ENCODE peak calls at places on chromosomes 11 and 22, in eight cellular contexts. Q, C, B, R, F, D, L and W are unnamed samples.

GRCh38 chr22:50320671-50321325 is 6.0 kb downstream of the DENND6B start:
- DNase-seq in Q (no peak), C (no peak), B (no peak), R (no peak), F (no peak), D (no peak), L (no peak), W (peak; percentile 42)

GRCh38 chr22:35299217-35299716 is 427 bp upstream of the TOM1 start:
- DNase-seq in Q (no peak), C (no peak), B (no peak), R (no peak), F (no peak), D (no peak), L (no peak), W (no peak)

GRCh38 chr11:18706330-18707243 is 8.0 kb downstream of the TMEM86A start:
- DNase-seq in Q (no peak), C (no peak), B (peak; percentile 79), R (no peak), F (no peak), D (peak; percentile 61), L (no peak), W (peak; percentile 78)

GRCh38 chr11:40241524-40242037 is 1217.9 kb downstream of the LRRC4C start:
- DNase-seq in Q (no peak), C (no peak), B (no peak), R (no peak), F (no peak), D (no peak), L (peak; percentile 82), W (no peak)

GRCh38 chr22:23175817-23176644 is 4.3 kb upstream of the BCR start:
- DNase-seq in Q (no peak), C (no peak), B (no peak), R (no peak), F (no peak), D (no peak), L (no peak), W (no peak)

GRCh38 chr22:39292561-39293074 is 26.8 kb downstream of the RPL3 start:
- DNase-seq in Q (peak; percentile 77), C (peak; percentile 87), B (peak; percentile 86), R (peak; percentile 81), F (peak; percentile 97), D (peak; percentile 92), L (peak; percentile 91), W (peak; percentile 78)

GRCh38 chr22:22465782-22466181 is 42.8 kb downstream of the ZNF280B start:
- DNase-seq in Q (no peak), C (no peak), B (no peak), R (no peak), F (no peak), D (no peak), L (no peak), W (no peak)

GRCh38 chr11:65211293-65212105 is 29.8 kb downstream of the CAPN1 start:
- DNase-seq in Q (no peak), C (no peak), B (no peak), R (no peak), F (no peak), D (no peak), L (no peak), W (no peak)

GRCh38 chr11:101446238-101446637 is 137.6 kb downstream of the TRPC6 start:
- DNase-seq in Q (no peak), C (peak; percentile 94), B (no peak), R (no peak), F (no peak), D (no peak), L (no peak), W (no peak)

GRCh38 chr22:29308791-29309262 is 2.4 kb downstream of the GAS2L1 start:
- DNase-seq in Q (no peak), C (peak; percentile 76), B (no peak), R (no peak), F (no peak), D (no peak), L (peak; percentile 45), W (no peak)

GRCh38 chr22:27903805-27904473 is 15.1 kb downstream of the PITPNB start:
- DNase-seq in Q (no peak), C (no peak), B (no peak), R (no peak), F (no peak), D (no peak), L (peak; percentile 42), W (no peak)

GRCh38 chr22:44386386-44387035 is 73.8 kb upstream of the SHISAL1 start:
- DNase-seq in Q (no peak), C (no peak), B (no peak), R (no peak), F (no peak), D (no peak), L (no peak), W (peak; percentile 22)

GRCh38 chr11:106228996-106229395 is 151.5 kb downstream of the AASDHPPT start:
- DNase-seq in Q (no peak), C (no peak), B (no peak), R (no peak), F (no peak), D (no peak), L (peak; percentile 17), W (no peak)

GRCh38 chr11:111093061-111093460 is 152.5 kb upstream of the POU2AF2 start:
- DNase-seq in Q (no peak), C (no peak), B (no peak), R (no peak), F (no peak), D (no peak), L (no peak), W (no peak)

DNA sequence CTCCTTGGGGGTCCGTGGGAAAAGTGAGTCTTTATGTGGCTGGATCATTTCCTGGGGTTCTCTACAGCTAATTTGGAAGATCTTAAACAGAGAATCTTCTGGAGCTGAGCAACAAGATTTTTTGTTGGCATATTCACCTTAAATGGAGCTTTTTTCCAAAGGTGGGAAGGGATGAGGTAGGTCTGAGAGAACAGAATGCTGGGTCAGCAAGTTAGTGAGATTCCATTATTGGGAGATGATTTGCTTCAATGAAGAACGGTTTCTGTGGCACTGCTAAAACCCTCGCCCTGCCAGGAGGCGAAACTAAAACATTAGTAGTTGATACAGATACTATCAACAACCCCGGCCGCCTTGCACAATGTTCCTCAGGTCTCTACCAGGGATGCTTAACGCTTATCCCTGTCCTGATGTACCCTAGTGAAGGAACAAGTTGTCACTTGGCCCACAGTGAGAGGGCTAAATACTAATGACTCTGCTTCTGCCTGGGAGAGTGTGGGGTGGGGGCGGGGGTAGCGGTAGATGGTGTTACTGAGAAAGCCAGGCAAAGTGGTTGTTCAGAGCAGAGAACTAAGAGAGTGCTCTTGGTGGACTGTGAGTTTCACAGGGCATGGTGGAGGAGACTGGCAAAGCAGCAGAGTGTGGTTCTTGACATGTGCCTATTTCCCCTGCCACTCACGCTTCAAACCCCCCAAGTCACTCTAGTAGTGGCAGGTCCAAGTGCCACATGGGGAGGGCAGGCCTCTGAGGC is 63.7 kb upstream of the CYP2D6 start:
- DNase-seq in Q (no peak), C (no peak), B (peak; percentile 13), R (no peak), F (no peak), D (no peak), L (no peak), W (no peak)
- H3K4me1 ChIP-seq in Q (peaks cover 24% of the 10 kb centered on the region), C (no peaks in the 10 kb centered on the region), B (no peaks in the 10 kb centered on the region), R (peaks cover 12% of the 10 kb centered on the region), F (peaks cover 35% of the 10 kb centered on the region), D (peaks cover 32% of the 10 kb centered on the region), L (peaks cover 4% of the 10 kb centered on the region), W (no peaks in the 10 kb centered on the region)

GRCh38 chr22:25903294-25903693 is 161.3 kb downstream of the MYO18B start:
- DNase-seq in Q (peak; percentile 66), C (no peak), B (no peak), R (no peak), F (no peak), D (no peak), L (no peak), W (no peak)
- H3K36me3 ChIP-seq in Q (no peaks in the 10 kb centered on the region), C (no peaks in the 10 kb centered on the region), B (no peaks in the 10 kb centered on the region), R (no peaks in the 10 kb centered on the region), F (no peaks in the 10 kb centered on the region), D (no peaks in the 10 kb centered on the region), L (no peaks in the 10 kb centered on the region), W (no peaks in the 10 kb centered on the region)

DNA sequence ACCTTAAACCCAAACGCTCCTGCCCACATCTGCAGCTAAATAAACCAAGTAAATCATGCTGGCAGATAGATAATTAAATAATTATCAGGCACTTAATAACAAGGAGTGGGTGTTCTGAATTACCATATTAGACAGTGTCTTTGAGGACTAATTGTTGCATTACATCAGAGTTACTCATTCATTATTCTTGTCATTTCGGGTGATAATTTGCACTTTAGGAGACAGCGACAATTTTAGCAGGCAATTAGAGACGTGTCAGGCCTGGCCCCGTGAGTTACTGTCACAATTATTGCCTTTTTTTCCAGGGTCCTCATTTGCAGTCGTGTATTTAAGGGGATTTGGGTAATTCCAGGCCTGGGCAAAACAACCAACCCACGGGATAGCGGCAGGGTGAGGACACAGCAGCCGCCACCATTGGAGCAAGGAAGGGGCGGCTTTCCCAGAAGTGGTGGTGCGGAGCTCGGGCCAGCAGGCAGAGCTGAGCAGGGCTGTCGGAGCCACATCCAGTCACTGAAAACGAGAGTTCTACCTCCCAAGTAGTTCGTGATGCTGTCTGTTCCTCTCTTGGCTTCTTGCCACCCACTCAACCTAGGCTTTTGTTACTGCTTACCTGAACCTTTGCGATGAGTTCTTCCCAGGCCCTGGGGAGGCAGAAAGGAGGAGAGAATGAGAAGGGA is 235.8 kb downstream of the MIAT start:
- DNase-seq in Q (peak; percentile 20), C (no peak), B (peak; percentile 18), R (no peak), F (no peak), D (no peak), L (peak; percentile 56), W (no peak)
- H3K4me1 ChIP-seq in Q (no peaks in the 10 kb centered on the region), C (peaks cover 14% of the 10 kb centered on the region), B (peaks cover 10% of the 10 kb centered on the region), R (peaks cover 11% of the 10 kb centered on the region), F (peaks cover 20% of the 10 kb centered on the region), D (peaks cover 41% of the 10 kb centered on the region), L (peaks cover 29% of the 10 kb centered on the region), W (no peaks in the 10 kb centered on the region)

GRCh38 chr11:87081358-87081757 is 43.6 kb downstream of the TMEM135 start:
- DNase-seq in Q (no peak), C (no peak), B (no peak), R (no peak), F (no peak), D (no peak), L (no peak), W (no peak)

GRCh38 chr11:87082590-87082989 is 44.9 kb downstream of the TMEM135 start:
- DNase-seq in Q (no peak), C (no peak), B (no peak), R (no peak), F (no peak), D (no peak), L (no peak), W (no peak)

GRCh38 chr11:87083029-87083428 is 45.3 kb downstream of the TMEM135 start:
- DNase-seq in Q (peak; percentile 84), C (no peak), B (no peak), R (no peak), F (no peak), D (no peak), L (no peak), W (no peak)
- H3K36me3 ChIP-seq in Q (no peaks in the 10 kb centered on the region), C (peaks cover 10% of the 10 kb centered on the region), B (no peaks in the 10 kb centered on the region), R (peaks cover 7% of the 10 kb centered on the region), F (peaks cover 5% of the 10 kb centered on the region), D (peaks cover 13% of the 10 kb centered on the region), L (peaks cover 11% of the 10 kb centered on the region), W (no peaks in the 10 kb centered on the region)

GRCh38 chr11:6608011-6608410 is 4.0 kb downstream of the TAF10 start:
- DNase-seq in Q (no peak), C (no peak), B (no peak), R (no peak), F (no peak), D (no peak), L (no peak), W (peak; percentile 9)
- H3K4me1 ChIP-seq in Q (peaks cover 21% of the 10 kb centered on the region), C (peaks cover 43% of the 10 kb centered on the region), B (peaks cover 30% of the 10 kb centered on the region), R (peaks cover 56% of the 10 kb centered on the region), F (peaks cover 29% of the 10 kb centered on the region), D (peaks cover 75% of the 10 kb centered on the region), L (peaks cover 20% of the 10 kb centered on the region), W (peaks cover 34% of the 10 kb centered on the region)